ENCODE peak calls at places on chromosome 12, in six cellular contexts. E is tibial nerve, A is foreskin fibroblast, C is kidney epithelial cell, K is A549, V is IMR-90. N is an unnamed sample.

GRCh38 chr12:25249951-25250738 is 584 bp downstream of the KRAS start:
- DNase-seq in V (peak; percentile 20), K (peak; percentile 23), A (peak; percentile 43), C (no peak), E (peak; percentile 23), N (no peak)

GRCh38 chr12:6312529-6313325 is 2.2 kb downstream of the PLEKHG6 start:
- DNase-seq in K (no peak), A (peak; percentile 63), C (no peak), V (no peak), E (no peak), N (no peak)

GRCh38 chr12:111202237-111202592 is 166.7 kb downstream of the PHETA1 start:
- DNase-seq in K (no peak), V (no peak), A (no peak), E (no peak), C (no peak), N (no peak)

GRCh38 chr12:70353780-70354640 is 12.1 kb upstream of the KCNMB4 start:
- DNase-seq in C (no peak), K (no peak), V (no peak), A (no peak), E (no peak), N (no peak)

GRCh38 chr12:67442347-67442841 is 173.2 kb downstream of the CAND1 start:
- DNase-seq in E (no peak), A (no peak), V (no peak), C (no peak), K (no peak), N (no peak)

GRCh38 chr12:25997401-25997973 is 39.0 kb downstream of the RASSF8 start:
- DNase-seq in E (no peak), C (peak; percentile 80), A (peak; percentile 93), V (peak; percentile 93), K (peak; percentile 25), N (peak; percentile 88)

GRCh38 chr12:56189918-56190694 is 823 bp upstream of the SMARCC2 start:
- DNase-seq in K (peak; percentile 71), V (peak; percentile 85), E (peak; percentile 69), A (peak; percentile 92), C (no peak), N (peak; percentile 40)

GRCh38 chr12:124853781-124854636 is 9.7 kb downstream of the SCARB1 start:
- DNase-seq in E (no peak), K (no peak), V (no peak), A (no peak), C (no peak), N (no peak)

GRCh38 chr12:29164477-29165163 is 15.5 kb downstream of the FAR2 start:
- DNase-seq in E (no peak), V (peak; percentile 62), A (peak; percentile 61), K (no peak), C (peak; percentile 19), N (peak; percentile 33)

GRCh38 chr12:93441111-93441616 is 583 bp downstream of the UBE2N start:
- DNase-seq in K (peak; percentile 20), E (no peak), V (peak; percentile 7), A (peak; percentile 54), C (no peak), N (no peak)

GRCh38 chr12:27637524-27637923 is 58.7 kb upstream of the REP15 start:
- DNase-seq in C (no peak), A (no peak), V (no peak), K (no peak), E (no peak), N (no peak)

GRCh38 chr12:124487065-124487833 is 80.2 kb downstream of the NCOR2 start:
- DNase-seq in K (no peak), E (no peak), V (no peak), C (no peak), A (no peak), N (no peak)

GRCh38 chr12:26921886-26922285 is 15.9 kb downstream of the INTS13 start:
- DNase-seq in V (no peak), E (no peak), K (no peak), A (no peak), C (no peak), N (no peak)

GRCh38 chr12:64221656-64222010 is 463 bp downstream of the KICS2 start:
- DNase-seq in A (peak; percentile 97), E (peak; percentile 74), K (peak; percentile 81), C (peak; percentile 43), V (peak; percentile 72), N (peak; percentile 47)

GRCh38 chr12:63068857-63069442 is 82.1 kb downstream of the AVPR1A start:
- DNase-seq in A (peak; percentile 78), C (no peak), V (peak; percentile 75), E (no peak), K (peak; percentile 14), N (no peak)

GRCh38 chr12:56749364-56749763 is 2.8 kb downstream of the PRIM1 start:
- DNase-seq in E (no peak), K (no peak), A (no peak), C (no peak), V (no peak), N (no peak)

GRCh38 chr12:112325648-112326207 is 56.5 kb downstream of the HECTD4 start:
- DNase-seq in E (no peak), A (no peak), K (no peak), C (no peak), V (no peak), N (no peak)
- TF ChIP-seq CTCF in E (no peak), A (no peak), K (no peak), C (no peak), V (no peak), N (no peak)

GRCh38 chr12:78418919-78419318 is 445.7 kb upstream of the SYT1 start:
- DNase-seq in E (no peak), A (no peak), V (no peak), K (no peak), C (no peak), N (no peak)

GRCh38 chr12:78414071-78414470 is 450.5 kb upstream of the SYT1 start:
- DNase-seq in K (no peak), A (no peak), C (no peak), V (no peak), E (no peak), N (no peak)

GRCh38 chr12:78421011-78421410 is 443.6 kb upstream of the SYT1 start:
- DNase-seq in V (peak; percentile 8), C (no peak), E (no peak), A (no peak), K (no peak), N (no peak)

DNA sequence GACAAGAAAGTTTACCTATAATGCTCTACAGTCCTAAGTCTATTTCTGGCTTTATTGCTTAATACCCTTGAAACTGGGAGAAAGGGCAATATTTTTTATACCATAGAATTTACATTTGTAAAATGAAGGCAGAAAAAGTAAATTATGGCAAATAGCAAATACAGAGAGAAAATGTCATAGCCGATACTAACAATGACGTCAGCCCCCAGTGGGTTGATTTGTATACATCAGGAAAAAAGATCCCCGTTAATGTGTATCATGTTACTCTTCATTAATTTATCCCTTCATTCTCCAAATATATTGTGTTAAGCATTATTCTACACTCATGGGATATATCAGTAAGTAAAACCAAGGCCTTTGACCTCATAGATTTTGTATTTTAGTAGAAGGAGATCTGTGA is 445.1 kb upstream of the SYT1 start:
- DNase-seq in E (no peak), K (no peak), C (no peak), A (no peak), V (peak; percentile 6), N (no peak)
- H3K4me3 ChIP-seq in E (no peak overlapping the region), K (no peak overlapping the region), C (no peak overlapping the region), A (no peak overlapping the region), V (no peak overlapping the region), N (no peak overlapping the region)

DNA sequence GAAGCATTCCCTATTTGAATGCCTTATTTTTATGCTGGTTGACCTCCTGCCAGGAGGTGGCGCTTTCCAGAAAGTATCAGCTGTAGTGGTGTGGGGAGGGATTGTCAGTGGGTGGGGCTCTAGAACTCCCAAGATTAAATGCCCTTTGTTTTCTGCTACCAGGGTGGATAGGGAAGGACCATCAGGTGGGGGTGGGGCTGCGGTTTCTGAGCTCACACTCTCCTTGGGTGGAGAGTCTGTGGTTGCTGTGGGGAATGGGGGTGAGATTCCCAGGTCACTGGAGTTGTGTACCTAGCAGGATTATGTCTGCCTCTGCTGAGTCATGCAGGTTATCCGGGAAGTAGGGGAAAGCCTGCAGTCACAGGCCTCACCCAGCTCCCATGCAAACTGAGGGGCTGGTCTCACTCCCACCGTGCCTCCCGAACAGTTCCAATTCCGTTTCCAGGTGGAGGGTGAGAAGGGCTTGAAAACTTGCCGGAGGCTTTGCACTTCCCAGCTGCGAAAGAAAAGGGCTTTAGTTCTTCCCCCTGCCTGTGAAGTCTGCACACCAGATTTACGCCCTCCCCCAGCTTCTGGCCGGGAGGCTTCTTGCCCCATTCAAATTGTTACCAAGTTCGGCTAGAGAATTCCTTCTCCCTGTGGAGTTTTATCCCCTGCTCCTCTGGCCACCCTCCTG is 68.4 kb downstream of the ALG10B start:
- DNase-seq in V (no peak), K (no peak), E (no peak), C (no peak), A (no peak), N (no peak)
- TF ChIP-seq CTCF in V (no peak), K (no peak), E (no peak), C (no peak), A (no peak), N (peak; percentile 26)

GRCh38 chr12:32754101-32754500 is 1.6 kb downstream of the YARS2 start:
- DNase-seq in K (no peak), E (no peak), C (no peak), A (peak; percentile 26), V (no peak), N (no peak)
- H3K4me3 ChIP-seq in K (peak overlapping the region; percentile 70), E (peak overlapping the region; percentile 70), C (peak overlapping the region; percentile 88), A (peak overlapping the region; percentile 88), V (peak overlapping the region; percentile 76), N (peak overlapping the region; percentile 95)

DNA sequence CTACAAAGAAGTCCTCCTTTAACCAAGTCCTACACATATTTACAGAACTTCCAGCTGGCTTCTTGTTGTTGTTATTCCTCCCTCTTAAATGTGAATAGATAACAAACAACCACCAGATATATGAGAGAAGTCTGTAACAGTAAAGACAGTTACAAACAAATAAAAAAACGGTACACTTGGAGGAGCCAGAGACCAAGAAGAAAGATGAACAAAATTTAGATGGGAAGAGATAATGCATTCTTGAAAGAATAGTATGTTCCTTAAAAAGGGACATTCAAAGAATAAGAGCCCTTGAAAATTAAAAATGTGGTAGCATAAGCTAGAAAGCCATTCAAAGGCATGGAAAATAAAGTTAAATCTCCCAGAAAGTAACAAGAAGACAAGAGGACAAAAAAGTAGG is 25.9 kb downstream of the SLCO1A2 start:
- DNase-seq in K (no peak), C (no peak), V (no peak), A (no peak), E (no peak), N (no peak)
- TF ChIP-seq CTCF in K (no peak), C (no peak), V (no peak), A (no peak), E (no peak), N (no peak)

DNA sequence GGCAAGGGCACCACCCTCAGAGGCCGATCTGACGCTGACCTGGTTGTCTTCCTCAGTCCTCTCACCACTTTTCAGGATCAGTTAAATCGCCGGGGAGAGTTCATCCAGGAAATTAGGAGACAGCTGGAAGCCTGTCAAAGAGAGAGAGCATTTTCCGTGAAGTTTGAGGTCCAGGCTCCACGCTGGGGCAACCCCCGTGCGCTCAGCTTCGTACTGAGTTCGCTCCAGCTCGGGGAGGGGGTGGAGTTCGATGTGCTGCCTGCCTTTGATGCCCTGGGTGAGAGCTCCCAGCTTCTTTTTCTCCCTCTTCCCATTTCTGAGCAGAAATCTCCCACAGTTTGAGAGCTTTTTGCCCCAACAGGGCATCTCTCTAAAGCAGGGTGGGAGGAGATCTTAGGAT is 1.8 kb downstream of the OAS1 start:
- DNase-seq in K (no peak), E (no peak), C (no peak), V (no peak), A (no peak), N (no peak)
- H3K4me3 ChIP-seq in K (no peak overlapping the region), E (peak overlapping the region; percentile 53), C (no peak overlapping the region), V (no peak overlapping the region), A (no peak overlapping the region), N (no peak overlapping the region)

GRCh38 chr12:115355301-115355700 is 671.3 kb upstream of the TBX3 start:
- DNase-seq in E (no peak), K (no peak), C (no peak), A (peak; percentile 52), V (peak; percentile 45), N (no peak)
- TF ChIP-seq CTCF in E (no peak), K (no peak), C (no peak), A (no peak), V (no peak), N (no peak)

N was measured in epithelial cell of proximal tubule.